ENCODE peak calls at places on chromosome 20, in four cellular contexts. One of them, this sample, is unnamed.

GRCh38 chr20:52251137-52251700 is 59.6 kb upstream of the ZFP64 start:
- DNase-seq in uterus: no peak
- DNase-seq in IMR-90: no peak
- DNase-seq in thyroid gland: no peak
- DNase-seq in this sample: no peak

GRCh38 chr20:388034-388994 is 7.8 kb downstream of the TRIB3 start:
- DNase-seq in uterus: no peak
- DNase-seq in IMR-90: no peak
- DNase-seq in thyroid gland: no peak
- DNase-seq in this sample: no peak

GRCh38 chr20:37727957-37728634 is 34.3 kb downstream of the CTNNBL1 start:
- DNase-seq in uterus: no peak
- DNase-seq in IMR-90: no peak
- DNase-seq in thyroid gland: no peak
- DNase-seq in this sample: no peak

GRCh38 chr20:9119776-9120175 is 50.9 kb downstream of the PLCB4 start:
- DNase-seq in uterus: no peak
- DNase-seq in IMR-90: no peak
- DNase-seq in thyroid gland: no peak
- DNase-seq in this sample: no peak

GRCh38 chr20:29298759-29299613 is 1958.5 kb upstream of the DEFB115 start:
- DNase-seq in uterus: no peak
- DNase-seq in IMR-90: no peak
- DNase-seq in thyroid gland: no peak
- DNase-seq in this sample: no peak

GRCh38 chr20:6057139-6057538 is 3.3 kb upstream of the LRRN4 start:
- DNase-seq in uterus: no peak
- DNase-seq in IMR-90: no peak
- DNase-seq in thyroid gland: no peak
- DNase-seq in this sample: no peak

GRCh38 chr20:49812463-49813304 is at the start of gene SLC9A8:
- DNase-seq in uterus: peak
- DNase-seq in IMR-90: peak
- DNase-seq in thyroid gland: peak
- DNase-seq in this sample: peak

GRCh38 chr20:17062712-17063111 is 164.1 kb upstream of the PCSK2 start:
- DNase-seq in uterus: no peak
- DNase-seq in IMR-90: no peak
- DNase-seq in thyroid gland: no peak
- DNase-seq in this sample: no peak

GRCh38 chr20:2297352-2297717 is 1.5 kb downstream of the TGM3 start:
- DNase-seq in uterus: no peak
- DNase-seq in IMR-90: no peak
- DNase-seq in thyroid gland: no peak
- DNase-seq in this sample: no peak

GRCh38 chr20:45950330-45950646 is 15.8 kb downstream of the PCIF1 start:
- DNase-seq in uterus: no peak
- DNase-seq in IMR-90: no peak
- DNase-seq in thyroid gland: no peak
- DNase-seq in this sample: no peak

GRCh38 chr20:45951474-45951873 is 17.0 kb downstream of the PCIF1 start:
- DNase-seq in uterus: no peak
- DNase-seq in IMR-90: no peak
- DNase-seq in thyroid gland: no peak
- DNase-seq in this sample: no peak

GRCh38 chr20:45951925-45952834 is 17.7 kb downstream of the PCIF1 start:
- DNase-seq in uterus: no peak
- DNase-seq in IMR-90: no peak
- DNase-seq in thyroid gland: no peak
- DNase-seq in this sample: no peak

GRCh38 chr20:45952861-45953260 is 18.4 kb downstream of the PCIF1 start:
- DNase-seq in uterus: no peak
- DNase-seq in IMR-90: no peak
- DNase-seq in thyroid gland: no peak
- DNase-seq in this sample: no peak

DNA sequence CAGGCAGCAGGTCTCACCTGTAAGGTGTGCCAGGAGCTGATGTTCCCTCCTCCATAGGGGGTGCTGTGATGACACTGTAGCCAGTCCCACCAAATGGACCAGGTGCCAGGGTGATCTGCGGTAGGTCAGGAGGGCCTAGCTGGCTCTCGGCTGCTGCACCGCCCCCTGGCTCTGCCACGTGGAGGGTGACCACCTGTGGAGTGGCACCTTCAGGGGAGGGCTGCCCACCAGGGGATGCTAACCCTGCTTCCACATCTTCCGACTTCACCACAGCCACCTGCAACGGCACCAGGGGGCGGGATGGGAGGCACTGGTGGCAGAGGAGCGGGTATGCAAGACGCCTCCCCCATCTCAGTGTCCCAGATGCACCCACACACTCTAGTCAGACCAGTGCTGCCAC is 18.3 kb downstream of the ZNF335 start:
- DNase-seq in uterus: no peak
- DNase-seq in IMR-90: no peak
- DNase-seq in thyroid gland: no peak
- DNase-seq in this sample: no peak
- TF ChIP-seq POLR2A in uterus: no peak
- TF ChIP-seq POLR2A in IMR-90: no peak
- TF ChIP-seq POLR2A in thyroid gland: no peak
- TF ChIP-seq POLR2A in this sample: no peak

DNA sequence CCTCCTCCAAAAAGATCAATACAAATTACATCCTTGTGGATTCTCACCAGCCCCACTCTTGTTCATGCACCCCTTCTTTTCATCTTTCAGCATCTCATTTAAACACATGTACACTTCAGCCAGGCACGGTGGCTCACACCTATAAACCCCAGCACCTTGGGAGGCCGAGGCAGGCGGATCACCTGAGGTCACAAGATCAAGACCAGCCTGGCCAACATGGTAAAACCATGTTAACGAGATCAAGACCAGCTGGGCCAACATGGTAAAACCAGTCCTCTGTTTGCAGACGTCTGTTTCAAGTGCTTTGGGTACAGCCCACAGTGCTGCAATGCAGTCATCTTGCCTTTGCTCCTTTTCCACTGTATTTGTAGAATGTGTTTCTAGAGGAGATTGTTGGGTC is 45.3 kb downstream of the ZMYND8 start:
- DNase-seq in uterus: no peak
- DNase-seq in IMR-90: no peak
- DNase-seq in thyroid gland: no peak
- DNase-seq in this sample: no peak
- TF ChIP-seq POLR2A in uterus: no peak
- TF ChIP-seq POLR2A in IMR-90: no peak
- TF ChIP-seq POLR2A in thyroid gland: no peak
- TF ChIP-seq POLR2A in this sample: no peak

GRCh38 chr20:44966030-44966961 is at the start of gene STK4:
- DNase-seq in uterus: peak
- DNase-seq in IMR-90: peak
- DNase-seq in thyroid gland: peak
- DNase-seq in this sample: peak
- TF ChIP-seq POLR2A in uterus: peak
- TF ChIP-seq POLR2A in IMR-90: peak
- TF ChIP-seq POLR2A in thyroid gland: no peak
- TF ChIP-seq POLR2A in this sample: peak

DNA sequence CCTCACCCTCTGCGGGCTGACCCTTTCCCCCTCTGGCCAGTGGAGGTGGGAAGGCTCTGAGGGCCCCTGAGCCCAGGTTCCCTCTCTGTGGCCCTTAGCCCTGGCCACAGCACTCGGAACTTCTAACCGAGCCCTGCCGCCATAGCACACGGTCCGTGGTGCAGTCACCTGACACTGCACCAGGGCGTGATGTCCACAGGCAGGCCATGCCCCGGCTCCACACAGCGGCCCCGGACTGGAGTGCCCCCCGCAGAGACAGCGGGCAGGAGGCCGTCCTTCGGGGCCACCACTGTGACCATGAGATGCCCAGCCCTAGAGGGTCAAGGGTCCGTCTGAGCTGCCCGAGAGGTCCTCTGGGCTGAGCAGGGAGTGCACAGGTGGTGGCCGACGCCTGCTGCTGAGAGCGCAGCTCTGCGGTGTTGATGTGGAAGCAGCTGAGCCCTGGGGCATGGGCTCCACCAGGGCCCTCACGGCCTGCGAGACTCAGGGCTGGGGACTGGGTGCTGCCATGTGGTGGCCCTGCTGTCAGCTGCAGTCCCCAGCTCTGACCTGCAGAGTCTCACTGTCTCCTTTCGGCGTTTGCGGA is 11.2 kb upstream of the BHLHE23 start:
- DNase-seq in uterus: no peak
- DNase-seq in IMR-90: no peak
- DNase-seq in thyroid gland: no peak
- DNase-seq in this sample: no peak
- TF ChIP-seq POLR2A in uterus: no peak
- TF ChIP-seq POLR2A in IMR-90: no peak
- TF ChIP-seq POLR2A in thyroid gland: no peak
- TF ChIP-seq POLR2A in this sample: no peak

This sample was measured in A549.